ENCODE peak calls at places on chromosomes 11 and 22, in nine cellular contexts. A is fibroblast of gingiva; G is NCI-H1694 treated with DMSO at 0.1 percent for 48 hours; R is hepatocyte; C is left cardiac atrium; L is effector CD8-positive, alpha-beta T cell; I is AML-193; D is hypothalamus; M is NCI-H69. K is an unnamed sample.

GRCh38 chr11:66636411-66636810 is 2.1 kb upstream of the RBM4 start:
- DNase-seq in R (no peak), D (no peak), C (no peak), A (no peak), G (no peak), M (peak), L (no peak), I (no peak), K (peak)

GRCh38 chr11:116348226-116348625 is 424.6 kb downstream of the BUD13 start:
- DNase-seq in M (peak), G (no peak), L (no peak), C (no peak), I (no peak), R (no peak), A (no peak), D (no peak), K (peak)

GRCh38 chr11:36009469-36009868 is 65.6 kb downstream of the LDLRAD3 start:
- DNase-seq in R (no peak), C (no peak), M (peak), L (no peak), I (no peak), G (peak), A (peak), D (no peak), K (no peak)

GRCh38 chr11:119377112-119377901 is 4.2 kb downstream of the USP2 start:
- DNase-seq in G (no peak), A (no peak), C (peak), R (no peak), L (no peak), I (no peak), M (peak), D (no peak), K (no peak)

GRCh38 chr22:40491990-40492631 is 121.7 kb downstream of the SGSM3 start:
- DNase-seq in A (peak), M (no peak), G (no peak), L (no peak), C (no peak), I (peak), R (no peak), D (no peak), K (peak)

GRCh38 chr22:39713799-39714290 is 143.3 kb downstream of the CACNA1I start:
- DNase-seq in D (no peak), C (no peak), G (no peak), M (no peak), A (no peak), R (no peak), I (no peak), L (no peak), K (no peak)

GRCh38 chr11:121727942-121728341 is 275.2 kb upstream of the SORL1-AS1 start:
- DNase-seq in I (no peak), M (peak), C (no peak), R (no peak), D (no peak), A (no peak), L (no peak), G (no peak), K (peak)

GRCh38 chr11:72814831-72815618 is 814 bp downstream of the ATG16L2 start:
- DNase-seq in I (no peak), L (peak), A (peak), G (peak), M (peak), C (no peak), R (peak), D (no peak), K (peak)

GRCh38 chr11:21177379-21177778 is 508.0 kb downstream of the NELL1 start:
- DNase-seq in R (no peak), L (no peak), M (peak), C (no peak), A (no peak), I (no peak), D (no peak), G (no peak), K (no peak)

K was measured in DMS53.